ENCODE peak calls at places on chromosome 17, in seven cellular contexts. One of them, this sample, is unnamed.

GRCh38 chr17:5817475-5818395 is 233.4 kb upstream of the NLRP1 start:
- DNase-seq in uterus: no peak
- DNase-seq in IMR-90: no peak
- DNase-seq in body of pancreas: no peak
- DNase-seq in upper lobe of right lung: no peak
- DNase-seq in thoracic aorta: no peak
- DNase-seq in Peyer's patch: no peak
- DNase-seq in this sample: no peak

GRCh38 chr17:48456584-48456983 is 26.6 kb upstream of the SKAP1 start:
- DNase-seq in body of pancreas: no peak
- DNase-seq in IMR-90: no peak
- DNase-seq in upper lobe of right lung: no peak
- DNase-seq in thoracic aorta: no peak
- DNase-seq in Peyer's patch: no peak
- DNase-seq in uterus: no peak
- DNase-seq in this sample: no peak

GRCh38 chr17:72693147-72693878 is 399.2 kb downstream of the SLC39A11 start:
- DNase-seq in thoracic aorta: no peak
- DNase-seq in uterus: no peak
- DNase-seq in IMR-90: no peak
- DNase-seq in body of pancreas: no peak
- DNase-seq in upper lobe of right lung: no peak
- DNase-seq in Peyer's patch: no peak
- DNase-seq in this sample: no peak

GRCh38 chr17:73720187-73720834 is 76.1 kb upstream of the SDK2 start:
- DNase-seq in Peyer's patch: no peak
- DNase-seq in body of pancreas: no peak
- DNase-seq in IMR-90: no peak
- DNase-seq in uterus: no peak
- DNase-seq in upper lobe of right lung: no peak
- DNase-seq in thoracic aorta: no peak
- DNase-seq in this sample: peak; percentile 60

GRCh38 chr17:29461807-29462206 is 71.6 kb downstream of the TAOK1 start:
- DNase-seq in thoracic aorta: no peak
- DNase-seq in upper lobe of right lung: no peak
- DNase-seq in uterus: no peak
- DNase-seq in Peyer's patch: no peak
- DNase-seq in IMR-90: no peak
- DNase-seq in body of pancreas: no peak
- DNase-seq in this sample: no peak

GRCh38 chr17:47604268-47604927 is 45.3 kb upstream of the KPNB1 start:
- DNase-seq in upper lobe of right lung: no peak
- DNase-seq in IMR-90: peak; percentile 85
- DNase-seq in uterus: no peak
- DNase-seq in body of pancreas: no peak
- DNase-seq in thoracic aorta: no peak
- DNase-seq in Peyer's patch: no peak
- DNase-seq in this sample: no peak

GRCh38 chr17:34582185-34582900 is 3.0 kb downstream of the TMEM132E start:
- DNase-seq in body of pancreas: no peak
- DNase-seq in thoracic aorta: no peak
- DNase-seq in upper lobe of right lung: peak; percentile 51
- DNase-seq in IMR-90: no peak
- DNase-seq in Peyer's patch: peak; percentile 40
- DNase-seq in uterus: no peak
- DNase-seq in this sample: no peak

GRCh38 chr17:82031303-82031884 is at the start of gene RAC3:
- DNase-seq in Peyer's patch: no peak
- DNase-seq in thoracic aorta: no peak
- DNase-seq in upper lobe of right lung: no peak
- DNase-seq in body of pancreas: no peak
- DNase-seq in IMR-90: peak; percentile 11
- DNase-seq in uterus: no peak
- DNase-seq in this sample: no peak

GRCh38 chr17:49565948-49566491 is 9.7 kb upstream of the NXPH3 start:
- DNase-seq in thoracic aorta: peak; percentile 77
- DNase-seq in upper lobe of right lung: peak; percentile 90
- DNase-seq in Peyer's patch: peak; percentile 57
- DNase-seq in IMR-90: no peak
- DNase-seq in uterus: peak; percentile 94
- DNase-seq in body of pancreas: peak; percentile 84
- DNase-seq in this sample: no peak

GRCh38 chr17:82450357-82451106 is at the start of gene CYBC1:
- DNase-seq in IMR-90: peak; percentile 89
- DNase-seq in thoracic aorta: peak; percentile 56
- DNase-seq in body of pancreas: peak; percentile 95
- DNase-seq in upper lobe of right lung: peak; percentile 96
- DNase-seq in Peyer's patch: peak; percentile 97
- DNase-seq in uterus: peak; percentile 93
- DNase-seq in this sample: peak; percentile 96

GRCh38 chr17:48994548-48995331 is 2.4 kb upstream of the IGF2BP1 start:
- DNase-seq in Peyer's patch: no peak
- DNase-seq in body of pancreas: no peak
- DNase-seq in uterus: no peak
- DNase-seq in thoracic aorta: no peak
- DNase-seq in upper lobe of right lung: no peak
- DNase-seq in IMR-90: no peak
- DNase-seq in this sample: no peak

GRCh38 chr17:34613064-34614019 is 34.0 kb downstream of the TMEM132E start:
- DNase-seq in thoracic aorta: no peak
- DNase-seq in upper lobe of right lung: no peak
- DNase-seq in Peyer's patch: no peak
- DNase-seq in body of pancreas: peak; percentile 26
- DNase-seq in IMR-90: no peak
- DNase-seq in uterus: peak; percentile 18
- DNase-seq in this sample: no peak

GRCh38 chr17:37400505-37400904 is 6.1 kb downstream of the ACACA start:
- DNase-seq in IMR-90: no peak
- DNase-seq in upper lobe of right lung: no peak
- DNase-seq in thoracic aorta: no peak
- DNase-seq in Peyer's patch: no peak
- DNase-seq in body of pancreas: no peak
- DNase-seq in uterus: no peak
- DNase-seq in this sample: no peak

GRCh38 chr17:43366809-43367587 is 31.8 kb upstream of the ARL4D start:
- DNase-seq in upper lobe of right lung: no peak
- DNase-seq in IMR-90: no peak
- DNase-seq in uterus: peak; percentile 37
- DNase-seq in Peyer's patch: no peak
- DNase-seq in body of pancreas: no peak
- DNase-seq in thoracic aorta: no peak
- DNase-seq in this sample: no peak

GRCh38 chr17:69302682-69303081 is 24.3 kb downstream of the ABCA5 start:
- DNase-seq in uterus: no peak
- DNase-seq in thoracic aorta: no peak
- DNase-seq in upper lobe of right lung: no peak
- DNase-seq in body of pancreas: no peak
- DNase-seq in Peyer's patch: no peak
- DNase-seq in IMR-90: no peak
- DNase-seq in this sample: no peak

GRCh38 chr17:5640726-5641125 is 56.4 kb upstream of the NLRP1 start:
- DNase-seq in IMR-90: no peak
- DNase-seq in Peyer's patch: no peak
- DNase-seq in thoracic aorta: no peak
- DNase-seq in upper lobe of right lung: no peak
- DNase-seq in body of pancreas: no peak
- DNase-seq in uterus: no peak
- DNase-seq in this sample: no peak

GRCh38 chr17:4304417-4305027 is 40.7 kb upstream of the ANKFY1 start:
- DNase-seq in IMR-90: peak; percentile 31
- DNase-seq in upper lobe of right lung: no peak
- DNase-seq in uterus: peak; percentile 46
- DNase-seq in body of pancreas: peak; percentile 47
- DNase-seq in thoracic aorta: no peak
- DNase-seq in Peyer's patch: no peak
- DNase-seq in this sample: peak; percentile 88

GRCh38 chr17:59038734-59039133 is 67.9 kb downstream of the TRIM37 start:
- DNase-seq in uterus: no peak
- DNase-seq in thoracic aorta: no peak
- DNase-seq in body of pancreas: peak; percentile 33
- DNase-seq in Peyer's patch: no peak
- DNase-seq in IMR-90: peak; percentile 88
- DNase-seq in upper lobe of right lung: no peak
- DNase-seq in this sample: no peak

GRCh38 chr17:68033636-68034451 is 1.7 kb upstream of the KPNA2 start:
- DNase-seq in thoracic aorta: no peak
- DNase-seq in upper lobe of right lung: no peak
- DNase-seq in IMR-90: peak; percentile 65
- DNase-seq in uterus: no peak
- DNase-seq in Peyer's patch: no peak
- DNase-seq in body of pancreas: no peak
- DNase-seq in this sample: no peak

GRCh38 chr17:48052956-48053757 is 5.0 kb downstream of the NFE2L1 start:
- DNase-seq in body of pancreas: peak; percentile 75
- DNase-seq in IMR-90: peak; percentile 40
- DNase-seq in upper lobe of right lung: peak; percentile 35
- DNase-seq in uterus: peak; percentile 83
- DNase-seq in Peyer's patch: no peak
- DNase-seq in thoracic aorta: peak; percentile 20
- DNase-seq in this sample: peak; percentile 37

GRCh38 chr17:76132574-76133338 is 8.3 kb downstream of the FOXJ1 start:
- DNase-seq in IMR-90: no peak
- DNase-seq in Peyer's patch: peak; percentile 51
- DNase-seq in upper lobe of right lung: peak; percentile 88
- DNase-seq in uterus: no peak
- DNase-seq in thoracic aorta: no peak
- DNase-seq in body of pancreas: peak; percentile 79
- DNase-seq in this sample: peak; percentile 76

GRCh38 chr17:31758646-31759045 is 100.4 kb downstream of the COPRS start:
- DNase-seq in thoracic aorta: no peak
- DNase-seq in IMR-90: peak; percentile 59
- DNase-seq in uterus: no peak
- DNase-seq in upper lobe of right lung: no peak
- DNase-seq in Peyer's patch: no peak
- DNase-seq in body of pancreas: no peak
- DNase-seq in this sample: no peak

DNA sequence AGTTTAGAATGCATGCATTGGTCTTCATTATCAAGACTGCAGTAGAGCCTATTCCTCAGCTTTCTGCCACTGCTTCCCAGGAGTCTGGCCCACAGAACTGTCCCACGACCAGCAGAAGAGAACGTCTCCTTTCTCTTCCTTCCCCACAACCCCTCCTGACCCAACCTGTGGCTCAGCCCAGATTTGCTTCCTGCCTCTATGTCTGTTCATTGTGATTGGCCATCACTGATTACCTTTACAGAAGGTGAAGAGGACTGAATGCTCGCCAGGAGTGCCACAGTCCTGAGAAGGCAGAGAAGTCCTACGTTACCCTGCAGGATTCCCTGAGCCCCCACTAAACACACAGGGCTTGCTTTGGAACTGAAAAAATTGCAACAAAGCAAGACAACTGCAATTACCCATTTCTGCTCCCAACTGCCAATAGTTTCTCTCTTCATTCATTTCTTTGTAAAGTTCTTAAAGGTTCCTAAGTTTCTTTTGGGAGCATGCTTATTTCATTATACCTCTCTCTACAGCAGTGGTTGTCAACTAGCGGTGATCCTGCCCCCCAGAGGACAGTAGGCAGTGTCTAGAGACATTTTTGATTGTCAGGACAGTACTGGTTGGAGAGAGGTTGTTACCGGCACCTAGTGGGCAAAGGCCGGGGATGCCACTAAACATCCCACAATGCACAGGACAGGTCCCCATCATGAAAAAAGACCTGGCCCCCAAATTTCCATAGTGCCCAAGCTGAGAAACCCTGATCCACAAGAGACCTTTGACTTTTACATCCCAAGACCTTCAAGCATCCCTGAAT is 4.5 kb upstream of the NAT9 start:
- DNase-seq in thoracic aorta: no peak
- DNase-seq in upper lobe of right lung: no peak
- DNase-seq in body of pancreas: no peak
- DNase-seq in uterus: no peak
- DNase-seq in Peyer's patch: no peak
- DNase-seq in IMR-90: no peak
- DNase-seq in this sample: no peak
- H3K4me1 ChIP-seq in thoracic aorta: peaks cover 14% of the 10 kb centered on the region
- H3K4me1 ChIP-seq in upper lobe of right lung: peaks cover 13% of the 10 kb centered on the region
- H3K4me1 ChIP-seq in body of pancreas: peaks cover 18% of the 10 kb centered on the region
- H3K4me1 ChIP-seq in uterus: no peaks in the 10 kb centered on the region
- H3K4me1 ChIP-seq in Peyer's patch: peaks cover 11% of the 10 kb centered on the region
- H3K4me1 ChIP-seq in IMR-90: peaks cover 6% of the 10 kb centered on the region
- H3K4me1 ChIP-seq in this sample: peaks cover 10% of the 10 kb centered on the region

DNA sequence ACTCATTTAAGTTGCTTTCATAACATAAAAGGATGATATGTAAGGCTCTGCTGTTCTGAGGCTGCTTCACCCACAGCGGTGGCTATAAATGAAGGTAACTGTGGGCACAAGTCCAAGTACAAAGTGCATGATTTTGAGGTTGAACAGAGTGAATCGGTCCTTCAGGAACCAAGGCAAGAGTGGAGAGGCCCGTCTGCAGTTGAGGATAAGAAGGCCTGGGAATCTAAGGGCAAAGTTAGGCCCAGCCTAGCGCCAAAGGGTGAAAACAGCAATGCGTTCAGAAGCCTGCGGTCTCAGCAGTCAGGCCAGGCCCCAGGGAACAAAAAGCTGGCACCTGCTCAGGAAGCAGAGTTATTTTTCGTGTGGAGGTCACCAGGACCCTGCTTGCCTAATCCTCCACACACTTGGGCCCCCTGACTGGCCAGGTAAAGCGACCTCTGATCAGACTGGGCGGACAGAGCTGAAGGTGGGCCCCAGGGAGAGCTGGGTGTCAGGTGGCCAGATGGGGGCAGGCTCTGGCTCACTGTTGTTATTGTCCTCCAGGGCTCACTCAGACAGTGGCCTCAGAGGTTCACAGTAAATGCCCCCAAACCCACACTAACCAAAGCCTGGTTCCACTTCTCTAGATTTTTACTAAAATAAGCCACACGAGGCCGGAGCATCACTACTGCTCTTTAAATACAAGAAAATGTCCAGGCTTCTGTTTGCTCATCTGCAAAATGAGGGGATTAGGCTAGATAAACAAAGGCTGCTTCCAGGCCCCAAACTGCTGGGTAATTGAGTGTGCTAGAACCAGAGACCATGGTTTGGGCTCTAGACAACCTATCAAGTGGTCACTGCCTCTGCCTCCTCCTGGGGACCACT is 46.4 kb downstream of the TEX2 start:
- DNase-seq in body of pancreas: peak; percentile 64
- DNase-seq in Peyer's patch: peak; percentile 61
- DNase-seq in thoracic aorta: no peak
- DNase-seq in upper lobe of right lung: no peak
- DNase-seq in IMR-90: peak; percentile 32
- DNase-seq in uterus: peak; percentile 46
- DNase-seq in this sample: no peak
- TF ChIP-seq CTCF in body of pancreas: no peak
- TF ChIP-seq CTCF in Peyer's patch: no peak
- TF ChIP-seq CTCF in thoracic aorta: no peak
- TF ChIP-seq CTCF in upper lobe of right lung: no peak
- TF ChIP-seq CTCF in IMR-90: no peak
- TF ChIP-seq CTCF in uterus: no peak
- TF ChIP-seq CTCF in this sample: no peak

GRCh38 chr17:10482252-10482651 is 12.9 kb upstream of the MYH4 start:
- DNase-seq in uterus: no peak
- DNase-seq in body of pancreas: no peak
- DNase-seq in thoracic aorta: no peak
- DNase-seq in IMR-90: no peak
- DNase-seq in upper lobe of right lung: no peak
- DNase-seq in Peyer's patch: no peak
- DNase-seq in this sample: no peak
- H3K9me3 ChIP-seq in uterus: no peaks in the 10 kb centered on the region
- H3K9me3 ChIP-seq in body of pancreas: peaks cover 10% of the 10 kb centered on the region
- H3K9me3 ChIP-seq in thoracic aorta: peaks cover 3% of the 10 kb centered on the region
- H3K9me3 ChIP-seq in IMR-90: peaks cover 2% of the 10 kb centered on the region
- H3K9me3 ChIP-seq in upper lobe of right lung: no peaks in the 10 kb centered on the region
- H3K9me3 ChIP-seq in Peyer's patch: no peaks in the 10 kb centered on the region
- H3K9me3 ChIP-seq in this sample: peaks cover 23% of the 10 kb centered on the region

GRCh38 chr17:22505660-22506059 is 813.3 kb downstream of the KCNJ18 start:
- DNase-seq in uterus: no peak
- DNase-seq in IMR-90: no peak
- DNase-seq in upper lobe of right lung: no peak
- DNase-seq in thoracic aorta: no peak
- DNase-seq in body of pancreas: no peak
- DNase-seq in Peyer's patch: no peak
- DNase-seq in this sample: no peak
- H3K4me1 ChIP-seq in uterus: no peaks in the 10 kb centered on the region
- H3K4me1 ChIP-seq in IMR-90: no peaks in the 10 kb centered on the region
- H3K4me1 ChIP-seq in upper lobe of right lung: no peaks in the 10 kb centered on the region
- H3K4me1 ChIP-seq in thoracic aorta: no peaks in the 10 kb centered on the region
- H3K4me1 ChIP-seq in body of pancreas: no peaks in the 10 kb centered on the region
- H3K4me1 ChIP-seq in Peyer's patch: no peaks in the 10 kb centered on the region
- H3K4me1 ChIP-seq in this sample: no peaks in the 10 kb centered on the region

This sample was measured in mucosa of descending colon.